ENCODE peak calls at places on chromosomes 4 and X, in eight cellular contexts. One of them, this sample, is unnamed.

GRCh38 chr4:36128689-36129088 is 115.6 kb downstream of the ARAP2 start:
- DNase-seq in astrocyte of the spinal cord: no peak
- DNase-seq in Peyer's patch: no peak
- DNase-seq in pancreas: no peak
- DNase-seq in HepG2: no peak
- DNase-seq in sigmoid colon: no peak
- DNase-seq in HL-60: no peak
- DNase-seq in HFF-Myc: no peak
- DNase-seq in this sample: no peak

GRCh38 chrX:130523460-130524394 is 121.9 kb downstream of the RBMX2 start:
- DNase-seq in astrocyte of the spinal cord: peak
- DNase-seq in Peyer's patch: no peak
- DNase-seq in pancreas: peak
- DNase-seq in HepG2: no peak
- DNase-seq in sigmoid colon: no peak
- DNase-seq in HL-60: peak
- DNase-seq in HFF-Myc: no peak
- DNase-seq in this sample: no peak

GRCh38 chrX:65575024-65575423 is 40.4 kb upstream of the LAS1L start:
- DNase-seq in astrocyte of the spinal cord: no peak
- DNase-seq in Peyer's patch: no peak
- DNase-seq in pancreas: no peak
- DNase-seq in HepG2: no peak
- DNase-seq in sigmoid colon: no peak
- DNase-seq in HL-60: no peak
- DNase-seq in HFF-Myc: no peak
- DNase-seq in this sample: no peak

GRCh38 chrX:10190367-10190766 is 33.6 kb downstream of the CLCN4 start:
- DNase-seq in astrocyte of the spinal cord: peak
- DNase-seq in Peyer's patch: no peak
- DNase-seq in pancreas: no peak
- DNase-seq in HepG2: peak
- DNase-seq in sigmoid colon: no peak
- DNase-seq in HL-60: peak
- DNase-seq in HFF-Myc: peak
- DNase-seq in this sample: no peak

GRCh38 chrX:16869393-16870094 is 618 bp downstream of the RBBP7 start:
- DNase-seq in astrocyte of the spinal cord: peak
- DNase-seq in Peyer's patch: peak
- DNase-seq in pancreas: peak
- DNase-seq in HepG2: no peak
- DNase-seq in sigmoid colon: peak
- DNase-seq in HL-60: peak
- DNase-seq in HFF-Myc: no peak
- DNase-seq in this sample: no peak

GRCh38 chr4:141807501-141807900 is 171.1 kb downstream of the IL15 start:
- DNase-seq in astrocyte of the spinal cord: no peak
- DNase-seq in Peyer's patch: no peak
- DNase-seq in pancreas: no peak
- DNase-seq in HepG2: no peak
- DNase-seq in sigmoid colon: no peak
- DNase-seq in HL-60: no peak
- DNase-seq in HFF-Myc: no peak
- DNase-seq in this sample: no peak

GRCh38 chr4:67545996-67546356 is 673 bp upstream of the CENPC start:
- DNase-seq in astrocyte of the spinal cord: no peak
- DNase-seq in Peyer's patch: no peak
- DNase-seq in pancreas: no peak
- DNase-seq in HepG2: no peak
- DNase-seq in sigmoid colon: no peak
- DNase-seq in HL-60: no peak
- DNase-seq in HFF-Myc: no peak
- DNase-seq in this sample: no peak

GRCh38 chrX:137427813-137428212 is 138.1 kb upstream of the ZIC3 start:
- DNase-seq in astrocyte of the spinal cord: peak
- DNase-seq in Peyer's patch: no peak
- DNase-seq in pancreas: no peak
- DNase-seq in HepG2: no peak
- DNase-seq in sigmoid colon: no peak
- DNase-seq in HL-60: no peak
- DNase-seq in HFF-Myc: no peak
- DNase-seq in this sample: no peak

GRCh38 chr4:122679946-122680345 is 52.6 kb upstream of the BBS12 start:
- DNase-seq in astrocyte of the spinal cord: no peak
- DNase-seq in Peyer's patch: no peak
- DNase-seq in pancreas: no peak
- DNase-seq in HepG2: no peak
- DNase-seq in sigmoid colon: no peak
- DNase-seq in HL-60: no peak
- DNase-seq in HFF-Myc: no peak
- DNase-seq in this sample: no peak

GRCh38 chrX:43881410-43882293 is 598 bp downstream of the MAOB start:
- DNase-seq in astrocyte of the spinal cord: no peak
- DNase-seq in Peyer's patch: no peak
- DNase-seq in pancreas: peak
- DNase-seq in HepG2: peak
- DNase-seq in sigmoid colon: peak
- DNase-seq in HL-60: no peak
- DNase-seq in HFF-Myc: no peak
- DNase-seq in this sample: no peak

GRCh38 chrX:124216396-124217124 is 115.9 kb upstream of the TEX13D start:
- DNase-seq in astrocyte of the spinal cord: no peak
- DNase-seq in Peyer's patch: no peak
- DNase-seq in pancreas: no peak
- DNase-seq in HepG2: no peak
- DNase-seq in sigmoid colon: no peak
- DNase-seq in HL-60: no peak
- DNase-seq in HFF-Myc: no peak
- DNase-seq in this sample: no peak

GRCh38 chrX:97704881-97705280 is 821.2 kb downstream of the RPA4 start:
- DNase-seq in astrocyte of the spinal cord: no peak
- DNase-seq in Peyer's patch: no peak
- DNase-seq in pancreas: no peak
- DNase-seq in HepG2: no peak
- DNase-seq in sigmoid colon: no peak
- DNase-seq in HL-60: no peak
- DNase-seq in HFF-Myc: no peak
- DNase-seq in this sample: no peak

GRCh38 chr4:156929706-156930105 is 41.9 kb downstream of the PDGFC start:
- DNase-seq in astrocyte of the spinal cord: no peak
- DNase-seq in Peyer's patch: no peak
- DNase-seq in pancreas: no peak
- DNase-seq in HepG2: no peak
- DNase-seq in sigmoid colon: no peak
- DNase-seq in HL-60: no peak
- DNase-seq in HFF-Myc: no peak
- DNase-seq in this sample: no peak

GRCh38 chr4:156939151-156939550 is 32.4 kb downstream of the PDGFC start:
- DNase-seq in astrocyte of the spinal cord: peak
- DNase-seq in Peyer's patch: no peak
- DNase-seq in pancreas: no peak
- DNase-seq in HepG2: no peak
- DNase-seq in sigmoid colon: no peak
- DNase-seq in HL-60: no peak
- DNase-seq in HFF-Myc: no peak
- DNase-seq in this sample: no peak

GRCh38 chr4:156931267-156931666 is 40.3 kb downstream of the PDGFC start:
- DNase-seq in astrocyte of the spinal cord: peak
- DNase-seq in Peyer's patch: no peak
- DNase-seq in pancreas: no peak
- DNase-seq in HepG2: peak
- DNase-seq in sigmoid colon: no peak
- DNase-seq in HL-60: no peak
- DNase-seq in HFF-Myc: no peak
- DNase-seq in this sample: no peak

GRCh38 chr4:156934259-156934635 is 37.4 kb downstream of the PDGFC start:
- DNase-seq in astrocyte of the spinal cord: no peak
- DNase-seq in Peyer's patch: no peak
- DNase-seq in pancreas: no peak
- DNase-seq in HepG2: no peak
- DNase-seq in sigmoid colon: no peak
- DNase-seq in HL-60: no peak
- DNase-seq in HFF-Myc: no peak
- DNase-seq in this sample: no peak

DNA sequence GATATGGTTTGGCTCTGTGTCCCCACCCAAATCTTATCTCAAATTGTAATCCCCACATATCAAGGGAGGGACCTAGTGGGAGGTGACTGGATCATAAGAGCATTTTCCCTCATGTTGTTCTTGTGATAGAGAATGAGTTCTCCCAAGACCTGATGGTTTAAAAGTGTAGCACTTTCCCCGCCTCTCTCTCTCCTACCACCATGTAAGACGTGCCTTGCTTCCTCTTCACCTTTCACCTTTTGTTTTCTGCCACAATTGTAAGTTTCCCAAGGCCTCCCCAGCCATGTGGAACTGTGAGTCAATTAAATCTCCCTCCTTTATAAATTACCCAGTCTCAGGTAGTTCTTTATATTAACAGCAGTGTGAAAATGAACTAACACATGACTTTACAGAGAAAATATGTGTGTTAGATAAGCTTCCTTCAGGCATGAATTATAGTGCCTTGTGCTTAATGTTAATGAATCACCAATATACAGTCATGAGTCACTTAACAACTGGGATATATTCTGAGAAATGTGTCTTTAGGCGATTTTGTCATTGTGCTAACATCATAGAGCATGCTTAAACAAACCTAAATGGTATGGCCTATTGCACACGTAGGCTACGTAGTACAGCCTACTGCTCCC is 37.9 kb downstream of the PDGFC start:
- DNase-seq in astrocyte of the spinal cord: peak
- DNase-seq in Peyer's patch: no peak
- DNase-seq in pancreas: no peak
- DNase-seq in HepG2: peak
- DNase-seq in sigmoid colon: no peak
- DNase-seq in HL-60: no peak
- DNase-seq in HFF-Myc: no peak
- DNase-seq in this sample: peak
- TF ChIP-seq CTCF in astrocyte of the spinal cord: no peak
- TF ChIP-seq CTCF in Peyer's patch: no peak
- TF ChIP-seq CTCF in pancreas: no peak
- TF ChIP-seq CTCF in HepG2: no peak
- TF ChIP-seq CTCF in sigmoid colon: no peak
- TF ChIP-seq CTCF in HL-60: no peak
- TF ChIP-seq CTCF in HFF-Myc: no peak
- TF ChIP-seq CTCF in this sample: no peak

GRCh38 chrX:67684136-67684535 is 140.3 kb downstream of the AR start:
- DNase-seq in astrocyte of the spinal cord: no peak
- DNase-seq in Peyer's patch: no peak
- DNase-seq in pancreas: no peak
- DNase-seq in HepG2: no peak
- DNase-seq in sigmoid colon: no peak
- DNase-seq in HL-60: no peak
- DNase-seq in HFF-Myc: no peak
- DNase-seq in this sample: no peak
- H3K4me3 ChIP-seq in astrocyte of the spinal cord: no peak
- H3K4me3 ChIP-seq in Peyer's patch: no peak
- H3K4me3 ChIP-seq in pancreas: no peak
- H3K4me3 ChIP-seq in HepG2: no peak
- H3K4me3 ChIP-seq in sigmoid colon: no peak
- H3K4me3 ChIP-seq in HL-60: no peak
- H3K4me3 ChIP-seq in HFF-Myc: no peak
- H3K4me3 ChIP-seq in this sample: no peak

GRCh38 chr4:151646322-151646721 is 114.5 kb downstream of the GATB start:
- DNase-seq in astrocyte of the spinal cord: no peak
- DNase-seq in Peyer's patch: no peak
- DNase-seq in pancreas: no peak
- DNase-seq in HepG2: no peak
- DNase-seq in sigmoid colon: no peak
- DNase-seq in HL-60: no peak
- DNase-seq in HFF-Myc: no peak
- DNase-seq in this sample: no peak

GRCh38 chr4:151641167-151641566 is 119.6 kb downstream of the GATB start:
- DNase-seq in astrocyte of the spinal cord: peak
- DNase-seq in Peyer's patch: no peak
- DNase-seq in pancreas: no peak
- DNase-seq in HepG2: peak
- DNase-seq in sigmoid colon: no peak
- DNase-seq in HL-60: peak
- DNase-seq in HFF-Myc: no peak
- DNase-seq in this sample: peak

GRCh38 chr4:151643564-151643963 is 117.2 kb downstream of the GATB start:
- DNase-seq in astrocyte of the spinal cord: no peak
- DNase-seq in Peyer's patch: no peak
- DNase-seq in pancreas: no peak
- DNase-seq in HepG2: no peak
- DNase-seq in sigmoid colon: no peak
- DNase-seq in HL-60: no peak
- DNase-seq in HFF-Myc: no peak
- DNase-seq in this sample: no peak

GRCh38 chr4:151641983-151642382 is 118.8 kb downstream of the GATB start:
- DNase-seq in astrocyte of the spinal cord: no peak
- DNase-seq in Peyer's patch: no peak
- DNase-seq in pancreas: no peak
- DNase-seq in HepG2: no peak
- DNase-seq in sigmoid colon: no peak
- DNase-seq in HL-60: no peak
- DNase-seq in HFF-Myc: no peak
- DNase-seq in this sample: no peak

DNA sequence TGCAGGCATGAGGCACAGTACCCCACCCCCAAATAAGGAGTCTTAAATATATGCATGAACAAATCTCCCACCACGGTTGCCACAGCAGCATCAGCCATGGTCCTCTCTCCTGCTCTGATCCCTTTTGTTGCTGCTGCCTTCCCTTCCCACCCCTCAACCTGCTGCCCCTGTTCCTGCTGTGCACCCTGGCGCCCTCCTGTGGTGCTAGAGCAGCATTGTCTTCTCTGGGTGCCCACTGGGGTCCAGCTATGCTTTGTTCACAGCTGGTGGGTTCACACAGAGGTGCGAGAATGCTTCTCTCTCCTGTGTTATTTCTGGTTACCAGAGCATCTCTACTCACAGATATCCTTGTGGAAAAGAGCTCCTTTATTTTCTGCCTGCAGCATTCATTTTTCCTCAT is 116.2 kb downstream of the GATB start:
- DNase-seq in astrocyte of the spinal cord: no peak
- DNase-seq in Peyer's patch: no peak
- DNase-seq in pancreas: no peak
- DNase-seq in HepG2: peak
- DNase-seq in sigmoid colon: no peak
- DNase-seq in HL-60: no peak
- DNase-seq in HFF-Myc: no peak
- DNase-seq in this sample: no peak
- TF ChIP-seq CTCF in astrocyte of the spinal cord: peak
- TF ChIP-seq CTCF in Peyer's patch: peak
- TF ChIP-seq CTCF in pancreas: no peak
- TF ChIP-seq CTCF in HepG2: peak
- TF ChIP-seq CTCF in sigmoid colon: no peak
- TF ChIP-seq CTCF in HL-60: peak
- TF ChIP-seq CTCF in HFF-Myc: peak
- TF ChIP-seq CTCF in this sample: peak

GRCh38 chr4:151142758-151143157 is 43.3 kb downstream of the RPS3A start:
- DNase-seq in astrocyte of the spinal cord: no peak
- DNase-seq in Peyer's patch: no peak
- DNase-seq in pancreas: no peak
- DNase-seq in HepG2: no peak
- DNase-seq in sigmoid colon: no peak
- DNase-seq in HL-60: no peak
- DNase-seq in HFF-Myc: no peak
- DNase-seq in this sample: no peak
- H3K4me3 ChIP-seq in astrocyte of the spinal cord: no peak
- H3K4me3 ChIP-seq in Peyer's patch: no peak
- H3K4me3 ChIP-seq in pancreas: no peak
- H3K4me3 ChIP-seq in HepG2: no peak
- H3K4me3 ChIP-seq in sigmoid colon: no peak
- H3K4me3 ChIP-seq in HL-60: no peak
- H3K4me3 ChIP-seq in HFF-Myc: no peak
- H3K4me3 ChIP-seq in this sample: no peak

GRCh38 chrX:135625995-135626394 is 87.4 kb upstream of the CT45A1 start:
- DNase-seq in astrocyte of the spinal cord: no peak
- DNase-seq in Peyer's patch: no peak
- DNase-seq in pancreas: no peak
- DNase-seq in HepG2: peak
- DNase-seq in sigmoid colon: no peak
- DNase-seq in HL-60: no peak
- DNase-seq in HFF-Myc: no peak
- DNase-seq in this sample: no peak
- TF ChIP-seq CTCF in astrocyte of the spinal cord: no peak
- TF ChIP-seq CTCF in Peyer's patch: no peak
- TF ChIP-seq CTCF in pancreas: no peak
- TF ChIP-seq CTCF in HepG2: no peak
- TF ChIP-seq CTCF in sigmoid colon: no peak
- TF ChIP-seq CTCF in HL-60: no peak
- TF ChIP-seq CTCF in HFF-Myc: no peak
- TF ChIP-seq CTCF in this sample: no peak

This sample was measured in AG04449.